ENCODE peak calls at places on chromosomes 13 and 19, in seven cellular contexts. Z is cardiac muscle cell, M is fibroblast of pulmonary artery, E is GM20000, Y is BE2C, C is WTC11, G is fibroblast of lung. O is an unnamed sample.

GRCh38 chr13:19927117-19927734 is 31.3 kb upstream of the ZMYM2 start:
- DNase-seq in Z (peak; percentile 15), M (peak; percentile 34), E (peak; percentile 18), Y (no peak), C (no peak), G (peak; percentile 55), O (no peak)

GRCh38 chr13:21671793-21672680 is 1.2 kb downstream of the FGF9 start:
- DNase-seq in Z (no peak), M (no peak), E (peak; percentile 35), Y (no peak), C (no peak), G (no peak), O (no peak)

GRCh38 chr19:52541608-52542007 is 14.1 kb downstream of the ZNF808 start:
- DNase-seq in Z (no peak), M (no peak), E (no peak), Y (no peak), C (no peak), G (no peak), O (no peak)

GRCh38 chr13:98216135-98216565 is 39.1 kb upstream of the RNF113B start:
- DNase-seq in Z (peak; percentile 24), M (peak; percentile 46), E (no peak), Y (peak; percentile 66), C (no peak), G (peak; percentile 70), O (no peak)

GRCh38 chr19:1610579-1610978 is 5.3 kb upstream of the UQCR11 start:
- DNase-seq in Z (no peak), M (no peak), E (peak; percentile 13), Y (no peak), C (no peak), G (no peak), O (no peak)

GRCh38 chr19:50537769-50538230 is 24.1 kb upstream of the ASPDH start:
- DNase-seq in Z (peak; percentile 90), M (peak; percentile 86), E (peak; percentile 84), Y (peak; percentile 92), C (peak; percentile 98), G (peak; percentile 67), O (peak; percentile 90)

GRCh38 chr19:32708457-32708856 is 11.1 kb upstream of the TDRD12 start:
- DNase-seq in Z (no peak), M (no peak), E (no peak), Y (no peak), C (no peak), G (no peak), O (no peak)

GRCh38 chr13:51518847-51519246 is 65.4 kb upstream of the WDFY2 start:
- DNase-seq in Z (no peak), M (no peak), E (no peak), Y (no peak), C (no peak), G (no peak), O (no peak)

GRCh38 chr13:88704600-88705275 is 1033.6 kb downstream of the SLITRK5 start:
- DNase-seq in Z (no peak), M (no peak), E (no peak), Y (no peak), C (no peak), G (peak; percentile 14), O (no peak)

GRCh38 chr13:44219808-44220544 is 153.6 kb upstream of the SERP2 start:
- DNase-seq in Z (peak; percentile 58), M (peak; percentile 63), E (no peak), Y (no peak), C (no peak), G (peak; percentile 68), O (no peak)

GRCh38 chr19:18895828-18896341 is at the start of gene CERS1:
- DNase-seq in Z (no peak), M (no peak), E (peak; percentile 63), Y (peak; percentile 53), C (peak; percentile 48), G (no peak), O (no peak)

GRCh38 chr13:100097821-100098220 is 8.9 kb downstream of the PCCA start:
- DNase-seq in Z (no peak), M (no peak), E (no peak), Y (no peak), C (no peak), G (no peak), O (no peak)

GRCh38 chr19:17468302-17469091 is 1.8 kb upstream of the SLC27A1 start:
- DNase-seq in Z (peak; percentile 40), M (no peak), E (no peak), Y (no peak), C (no peak), G (no peak), O (no peak)

GRCh38 chr19:45161715-45162463 is 1.1 kb upstream of the NKPD1 start:
- DNase-seq in Z (peak; percentile 56), M (peak; percentile 47), E (no peak), Y (peak; percentile 74), C (peak; percentile 79), G (peak; percentile 31), O (no peak)

GRCh38 chr13:108621421-108621820 is 8.0 kb upstream of the MYO16 start:
- DNase-seq in Z (no peak), M (no peak), E (no peak), Y (no peak), C (no peak), G (no peak), O (no peak)

GRCh38 chr19:32563761-32564160 is 17.2 kb upstream of the PDCD5 start:
- DNase-seq in Z (no peak), M (no peak), E (no peak), Y (no peak), C (no peak), G (no peak), O (no peak)

GRCh38 chr19:30090963-30091362 is 148.9 kb downstream of the URI1 start:
- DNase-seq in Z (no peak), M (no peak), E (no peak), Y (no peak), C (no peak), G (no peak), O (no peak)

DNA sequence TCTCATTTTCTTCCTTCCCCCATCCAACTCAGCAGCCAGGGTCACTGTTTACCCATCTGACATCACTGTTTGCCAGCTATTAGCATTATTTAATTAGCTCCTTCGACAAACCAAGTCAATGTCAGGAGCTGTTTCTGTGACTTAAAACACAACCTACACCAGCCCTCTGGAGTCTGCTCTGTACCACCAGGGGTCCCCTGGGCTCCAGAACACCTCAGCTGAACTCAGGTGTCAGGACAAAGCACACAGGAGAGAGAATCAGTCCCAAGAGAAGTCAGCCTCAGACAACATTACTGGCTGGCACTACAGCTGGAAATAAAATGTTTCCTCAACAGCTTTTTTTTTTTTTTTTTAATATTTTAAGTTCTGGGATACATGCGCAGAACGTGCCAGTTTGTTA is 45.1 kb downstream of the DCLK1 start:
- DNase-seq in Z (no peak), M (no peak), E (no peak), Y (peak; percentile 53), C (peak; percentile 42), G (no peak), O (no peak)
- TF ChIP-seq CTCF in Z (no peak), M (no peak), E (no peak), Y (peak; percentile 59), C (no peak), G (no peak), O (peak; percentile 7)

DNA sequence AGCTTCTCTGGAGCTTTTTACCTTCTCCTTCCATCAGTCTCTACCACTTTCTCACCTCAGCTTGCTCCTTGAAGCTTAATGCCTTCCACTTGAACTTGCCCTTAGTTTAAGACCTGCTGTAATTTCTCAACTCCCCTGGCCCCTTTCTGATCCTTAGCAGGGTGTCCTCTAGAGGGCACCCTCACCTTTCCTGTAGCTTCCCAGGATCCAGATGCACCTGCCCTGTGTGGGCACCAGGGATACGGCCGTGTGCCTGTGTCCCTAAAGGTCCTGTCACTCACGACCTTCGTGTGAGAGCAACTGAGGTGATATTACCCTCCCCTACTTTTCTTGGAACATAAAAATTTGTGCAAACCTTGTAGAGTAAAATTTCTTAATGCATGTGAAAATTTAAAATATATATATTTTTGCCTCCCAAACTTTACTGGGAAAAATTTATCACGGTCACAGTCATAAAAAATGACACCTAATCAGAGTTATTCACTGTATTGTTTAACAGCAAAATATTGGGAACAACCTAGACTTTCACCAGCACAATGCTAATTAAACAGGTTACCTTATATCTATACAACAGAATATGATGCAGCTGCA is 46.4 kb downstream of the PSG3 start:
- DNase-seq in Z (peak; percentile 50), M (peak; percentile 51), E (peak; percentile 57), Y (peak; percentile 38), C (peak; percentile 63), G (peak; percentile 32), O (no peak)
- TF ChIP-seq CTCF in Z (peak; percentile 60), M (peak; percentile 74), E (peak; percentile 59), Y (peak; percentile 61), C (peak; percentile 52), G (peak; percentile 76), O (no peak)

DNA sequence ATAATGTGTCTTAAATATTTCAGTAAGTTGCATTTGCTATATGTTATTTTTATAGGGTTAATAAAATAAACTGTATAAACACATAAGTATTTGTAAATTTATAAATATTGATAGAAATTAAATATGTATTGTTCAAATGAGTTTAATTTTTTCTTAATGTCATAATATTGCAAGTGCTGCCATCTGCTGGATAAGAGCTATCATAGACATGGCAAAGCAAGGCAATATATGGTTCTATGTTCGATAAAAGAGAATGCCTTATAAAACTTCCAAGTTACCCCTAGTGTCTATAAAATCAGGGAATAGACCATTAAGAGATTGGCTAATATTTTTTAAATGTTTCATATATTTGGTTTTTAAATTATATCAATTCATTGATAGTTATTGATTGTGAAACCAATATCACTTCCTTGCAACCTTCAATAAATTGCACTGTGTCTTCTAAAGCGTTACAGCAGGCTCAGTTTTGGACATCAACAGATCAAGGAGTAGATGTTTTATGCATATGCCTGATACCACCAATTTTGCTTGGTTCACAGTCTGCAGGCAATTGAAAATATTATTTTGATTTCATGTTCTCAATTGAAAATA is 29.0 kb upstream of the SLITRK6 start:
- DNase-seq in Z (peak; percentile 39), M (peak; percentile 44), E (peak; percentile 9), Y (no peak), C (no peak), G (peak; percentile 52), O (no peak)
- TF ChIP-seq CTCF in Z (peak; percentile 66), M (peak; percentile 68), E (peak; percentile 38), Y (peak; percentile 68), C (peak; percentile 43), G (peak; percentile 48), O (peak; percentile 74)

GRCh38 chr19:57348136-57348535 is 2.9 kb upstream of the ZNF304 start:
- DNase-seq in Z (peak; percentile 35), M (peak; percentile 21), E (no peak), Y (no peak), C (no peak), G (peak; percentile 27), O (no peak)

GRCh38 chr19:57355916-57356315 is 4.8 kb downstream of the ZNF304 start:
- DNase-seq in Z (no peak), M (no peak), E (no peak), Y (no peak), C (no peak), G (no peak), O (no peak)

GRCh38 chr19:57357406-57357805 is 5.9 kb upstream of the TRAPPC2B start:
- DNase-seq in Z (no peak), M (no peak), E (no peak), Y (no peak), C (no peak), G (no peak), O (peak; percentile 62)

GRCh38 chr19:57350877-57351805 is at the start of gene ZNF304:
- DNase-seq in Z (peak; percentile 98), M (peak; percentile 96), E (peak; percentile 89), Y (peak; percentile 91), C (peak; percentile 93), G (peak; percentile 95), O (peak; percentile 96)

DNA sequence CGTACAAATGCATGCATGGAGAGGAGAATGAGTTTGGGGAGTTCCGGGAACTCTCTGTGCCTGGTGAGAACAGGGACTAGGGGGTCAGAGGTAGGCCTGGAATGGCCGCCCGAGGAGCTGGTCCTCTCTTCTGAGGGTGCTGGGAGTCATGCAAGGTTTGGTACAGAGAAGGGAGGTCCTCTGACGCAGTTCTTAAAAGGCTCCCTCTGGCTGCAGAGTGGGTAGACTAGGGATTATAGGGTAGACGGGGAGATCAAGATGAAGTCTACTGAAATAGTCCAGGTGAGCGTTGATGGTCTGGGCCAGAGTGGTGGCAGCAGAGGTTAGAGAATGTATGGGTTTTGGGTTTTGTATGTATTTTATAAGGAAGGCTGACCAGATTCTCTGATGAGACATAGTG is 796 bp downstream of the ZNF304 start:
- DNase-seq in Z (peak; percentile 5), M (no peak), E (no peak), Y (no peak), C (no peak), G (no peak), O (no peak)
- TF ChIP-seq CTCF in Z (no peak), M (no peak), E (peak; percentile 3), Y (no peak), C (no peak), G (no peak), O (no peak)